ENCODE peak calls at places on chromosomes 5 and 9, in nine cellular contexts. T is left ventricle myocardium inferior, I is lower lobe of right lung, S is sigmoid colon, R is tibial nerve, X is aorta, Z is tibial artery, J is dorsolateral prefrontal cortex, C is spleen. P is an unnamed sample.

GRCh38 chr5:146744358-146744757 is 134.2 kb downstream of the PPP2R2B start:
- DNase-seq in T (no peak), I (no peak), S (no peak), R (no peak), X (no peak), Z (no peak), J (no peak), C (no peak), P (no peak)

GRCh38 chr5:131814990-131815389 is 18.2 kb upstream of the FNIP1 start:
- DNase-seq in T (no peak), I (no peak), S (no peak), R (no peak), X (no peak), Z (no peak), J (no peak), C (no peak), P (no peak)

GRCh38 chr9:91718071-91718470 is 232.0 kb downstream of the ROR2 start:
- DNase-seq in T (no peak), I (no peak), S (no peak), R (no peak), X (no peak), Z (no peak), J (no peak), C (no peak), P (no peak)

GRCh38 chr9:128203842-128204551 is 818 bp downstream of the DNM1 start:
- DNase-seq in T (peak; percentile 34), I (no peak), S (no peak), R (no peak), X (peak; percentile 78), Z (no peak), J (no peak), C (no peak), P (peak; percentile 68)

GRCh38 chr5:160183075-160183474 is 46.2 kb upstream of the FABP6 start:
- DNase-seq in T (no peak), I (no peak), S (no peak), R (no peak), X (no peak), Z (no peak), J (peak; percentile 54), C (no peak), P (no peak)

GRCh38 chr5:2124434-2124833 is 241.7 kb upstream of the IRX4 start:
- DNase-seq in T (no peak), I (no peak), S (no peak), R (no peak), X (no peak), Z (no peak), J (no peak), C (no peak), P (no peak)

GRCh38 chr9:101397746-101398334 is 578 bp downstream of the MRPL50 start:
- DNase-seq in T (no peak), I (no peak), S (no peak), R (no peak), X (no peak), Z (no peak), J (no peak), C (no peak), P (no peak)

GRCh38 chr9:110048976-110049698 is 158.8 kb downstream of the C9orf152 start:
- DNase-seq in T (no peak), I (no peak), S (no peak), R (no peak), X (peak; percentile 82), Z (peak; percentile 73), J (no peak), C (peak; percentile 83), P (no peak)

GRCh38 chr5:171432581-171433351 is 13.3 kb downstream of the FGF18 start:
- DNase-seq in T (no peak), I (peak; percentile 42), S (peak; percentile 56), R (no peak), X (peak; percentile 24), Z (peak; percentile 55), J (peak; percentile 31), C (peak; percentile 61), P (no peak)

GRCh38 chr9:128101690-128102089 is 25.8 kb downstream of the PTGES2 start:
- DNase-seq in T (peak; percentile 56), I (peak; percentile 46), S (no peak), R (no peak), X (peak; percentile 77), Z (no peak), J (no peak), C (peak; percentile 78), P (no peak)

GRCh38 chr9:90300901-90301688 is 341.5 kb downstream of the DIRAS2 start:
- DNase-seq in T (peak; percentile 17), I (no peak), S (no peak), R (no peak), X (no peak), Z (no peak), J (peak; percentile 48), C (no peak), P (peak; percentile 63)

GRCh38 chr5:77852068-77852513 is 76.0 kb upstream of the TBCA start:
- DNase-seq in T (no peak), I (no peak), S (no peak), R (no peak), X (no peak), Z (no peak), J (no peak), C (no peak), P (no peak)

GRCh38 chr9:98101868-98102273 is 17.2 kb downstream of the TRIM14 start:
- DNase-seq in T (no peak), I (peak; percentile 75), S (no peak), R (no peak), X (no peak), Z (peak; percentile 60), J (no peak), C (peak; percentile 93), P (no peak)

GRCh38 chr5:32282633-32283032 is 30.1 kb downstream of the MTMR12 start:
- DNase-seq in T (no peak), I (no peak), S (no peak), R (no peak), X (no peak), Z (no peak), J (no peak), C (no peak), P (no peak)
- H3K27ac ChIP-seq in T (no peak overlapping the region), I (no peak overlapping the region), S (no peak overlapping the region), R (no peak overlapping the region), X (no peak overlapping the region), Z (no peak overlapping the region), J (peak overlapping the region; percentile 25), C (no peak overlapping the region), P (no peak overlapping the region)

DNA sequence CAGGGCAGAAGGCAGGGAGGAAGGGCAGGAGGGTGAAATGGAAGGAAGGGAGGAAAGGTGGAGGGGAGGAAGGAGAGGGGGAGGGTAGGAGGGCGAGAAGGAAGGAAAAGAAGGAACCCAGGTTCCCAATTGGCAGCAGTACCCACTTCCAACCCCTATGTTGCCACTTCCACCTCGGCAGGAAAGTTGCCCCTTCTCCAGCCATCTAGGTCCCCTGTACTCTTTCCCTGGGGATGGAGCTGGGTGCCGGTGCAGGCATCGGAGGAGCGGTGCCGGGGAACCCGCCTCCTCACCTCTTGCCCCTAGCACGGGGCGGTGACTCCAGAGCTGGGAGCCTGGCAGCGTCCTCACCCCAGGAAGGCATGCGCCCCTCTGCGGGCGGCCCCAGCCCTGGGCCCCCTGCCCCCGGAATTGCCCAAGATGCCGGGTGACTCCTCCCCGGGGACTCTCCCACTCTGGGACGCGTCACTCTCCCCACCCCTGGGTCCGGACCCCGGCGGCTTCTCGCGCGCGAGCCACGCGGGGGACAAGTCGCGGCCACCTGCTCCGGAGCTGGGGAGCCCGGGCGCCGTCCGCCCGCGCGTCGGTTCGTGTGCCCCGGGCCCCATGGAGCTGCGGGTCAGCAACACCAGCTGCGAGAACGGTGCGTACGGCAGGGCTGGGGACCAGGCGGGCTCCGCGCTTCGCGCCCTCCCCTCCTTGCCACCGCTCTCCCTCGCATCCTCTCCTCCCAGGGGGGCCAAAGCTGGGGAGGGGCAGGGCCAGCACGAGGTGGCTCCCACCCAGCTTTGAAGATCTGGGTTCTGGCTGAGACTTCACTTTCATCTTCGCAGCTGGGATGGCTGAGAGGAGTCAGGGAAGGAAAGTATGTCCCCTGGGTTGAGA is at the start of gene NIPAL4:
- DNase-seq in T (no peak), I (no peak), S (peak; percentile 76), R (no peak), X (peak; percentile 80), Z (no peak), J (no peak), C (peak; percentile 86), P (no peak)
- H3K27ac ChIP-seq in T (no peak within 1 kb of the TSS), I (no peak within 1 kb of the TSS), S (peak within 1 kb of the TSS; percentile 69), R (peak within 1 kb of the TSS; percentile 35), X (no peak within 1 kb of the TSS), Z (no peak within 1 kb of the TSS), J (peak within 1 kb of the TSS; percentile 89), C (no peak within 1 kb of the TSS), P (no peak within 1 kb of the TSS)

GRCh38 chr9:87699835-87700234 is 26.1 kb upstream of the CTSL start:
- DNase-seq in T (no peak), I (no peak), S (no peak), R (no peak), X (no peak), Z (no peak), J (no peak), C (no peak), P (no peak)
- H3K27ac ChIP-seq in T (no peak overlapping the region), I (no peak overlapping the region), S (no peak overlapping the region), R (no peak overlapping the region), X (no peak overlapping the region), Z (no peak overlapping the region), J (no peak overlapping the region), C (no peak overlapping the region), P (no peak overlapping the region)

GRCh38 chr5:102866315-102866693 is 111.2 kb downstream of the PAM start:
- DNase-seq in T (no peak), I (no peak), S (no peak), R (no peak), X (no peak), Z (no peak), J (no peak), C (no peak), P (no peak)

GRCh38 chr5:102865171-102865509 is 110.0 kb downstream of the PAM start:
- DNase-seq in T (no peak), I (no peak), S (no peak), R (no peak), X (no peak), Z (no peak), J (no peak), C (no peak), P (no peak)

GRCh38 chr5:102865510-102866314 is 110.6 kb downstream of the PAM start:
- DNase-seq in T (peak; percentile 82), I (peak; percentile 76), S (peak; percentile 81), R (peak; percentile 26), X (peak; percentile 92), Z (peak; percentile 90), J (peak; percentile 47), C (peak; percentile 89), P (peak; percentile 81)

GRCh38 chr5:102863058-102863457 is 108.0 kb downstream of the PAM start:
- DNase-seq in T (no peak), I (no peak), S (no peak), R (no peak), X (no peak), Z (no peak), J (no peak), C (no peak), P (no peak)

DNA sequence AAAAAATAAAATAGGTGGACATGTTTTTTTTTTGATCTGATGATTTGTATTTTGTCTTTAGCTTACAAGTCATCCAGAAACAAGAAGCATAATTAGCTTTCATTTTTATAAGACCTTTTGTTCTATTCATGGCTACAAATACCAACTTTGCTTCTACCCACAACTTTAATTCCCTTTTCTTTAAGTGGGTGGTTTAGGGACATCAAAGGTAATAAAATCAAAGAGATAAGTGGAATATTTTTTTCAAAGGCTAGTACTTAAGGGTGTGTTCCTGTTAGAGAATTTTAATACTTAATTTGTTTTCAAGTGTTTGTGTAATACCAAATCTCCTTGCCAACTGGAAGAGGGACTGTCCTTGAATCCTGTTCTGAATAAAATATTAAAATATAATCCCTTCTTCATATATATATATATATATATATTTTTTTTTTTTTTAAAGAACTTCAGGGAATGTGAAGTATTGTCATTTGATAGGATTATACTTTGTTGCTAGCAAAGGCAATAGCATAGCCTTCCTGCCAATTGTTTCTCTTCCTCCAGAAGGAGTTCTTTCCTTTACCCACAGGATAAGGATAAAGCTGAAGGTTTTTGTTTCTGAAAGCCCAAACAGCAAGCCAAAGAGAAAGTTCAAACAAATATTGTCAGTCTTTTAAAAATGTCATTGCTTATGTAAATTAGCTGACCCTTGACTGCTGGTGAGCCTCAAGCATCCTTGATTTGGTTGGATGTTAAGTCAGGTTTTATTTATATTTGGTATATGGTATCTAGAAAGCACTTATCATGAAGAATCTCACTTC is 108.9 kb downstream of the PAM start:
- DNase-seq in T (no peak), I (no peak), S (no peak), R (no peak), X (no peak), Z (no peak), J (no peak), C (no peak), P (no peak)
- H3K27ac ChIP-seq in T (peak overlapping the region; percentile 95), I (no peak overlapping the region), S (no peak overlapping the region), R (peak overlapping the region; percentile 93), X (no peak overlapping the region), Z (peak overlapping the region; percentile 86), J (peak overlapping the region; percentile 93), C (peak overlapping the region; percentile 55), P (peak overlapping the region; percentile 97)